ENCODE peak calls at places on chromosomes 4 and X, in five cellular contexts. M is K562, R is GM12878, Z is HepG2, U is H1. N is an unnamed sample.

GRCh38 chr4:86652332-86652932 is 58.3 kb downstream of the PTPN13 start:
- DNase-seq in Z (no peak), R (no peak), U (no peak), M (no peak), N (no peak)

GRCh38 chr4:87911252-87911774 is 64.2 kb upstream of the SPP1 start:
- DNase-seq in M (no peak), R (no peak), Z (peak; percentile 96), U (no peak), N (no peak)

GRCh38 chr4:138959421-138959820 is 56.2 kb upstream of the NOCT start:
- DNase-seq in R (no peak), M (no peak), Z (no peak), U (peak; percentile 16), N (no peak)

GRCh38 chrX:69389221-69389620 is 114.9 kb upstream of the NALF2 start:
- DNase-seq in M (no peak), R (no peak), Z (no peak), U (no peak), N (no peak)

GRCh38 chrX:130523460-130524394 is 121.9 kb downstream of the RBMX2 start:
- DNase-seq in M (peak; percentile 78), U (peak; percentile 66), R (no peak), Z (no peak), N (no peak)

GRCh38 chrX:21839334-21840198 is at the start of gene MBTPS2:
- DNase-seq in U (peak; percentile 83), R (peak; percentile 46), Z (peak; percentile 69), M (peak; percentile 56), N (peak; percentile 73)

GRCh38 chrX:146707781-146708180 is 101.8 kb upstream of the CXorf51B start:
- DNase-seq in M (no peak), Z (no peak), U (peak; percentile 46), R (no peak), N (no peak)

GRCh38 chrX:119887721-119888425 is 7.8 kb upstream of the AKAP14 start:
- DNase-seq in U (peak; percentile 82), R (no peak), Z (peak; percentile 54), M (peak; percentile 71), N (peak; percentile 44)

GRCh38 chr4:137572647-137573046 is 40.4 kb upstream of the PCDH18 start:
- DNase-seq in U (no peak), R (no peak), Z (no peak), M (no peak), N (no peak)

GRCh38 chr4:144594471-144594986 is 51.4 kb upstream of the HHIP start:
- DNase-seq in R (no peak), M (no peak), U (no peak), Z (no peak), N (no peak)

GRCh38 chr4:112519689-112520597 is 4.0 kb upstream of the NEUROG2 start:
- DNase-seq in M (no peak), Z (no peak), R (no peak), U (peak; percentile 72), N (no peak)

GRCh38 chr4:6278801-6279197 is 9.1 kb downstream of the WFS1 start:
- DNase-seq in R (peak; percentile 42), M (peak; percentile 34), U (no peak), Z (peak; percentile 73), N (no peak)

GRCh38 chr4:74755486-74755885 is 38.8 kb downstream of the BTC start:
- DNase-seq in R (no peak), Z (no peak), M (no peak), U (no peak), N (no peak)

GRCh38 chrX:21741869-21742701 is 15.8 kb downstream of the SMPX start:
- DNase-seq in M (no peak), Z (no peak), U (no peak), R (no peak), N (no peak)

GRCh38 chr4:88752076-88752463 is 54.4 kb upstream of the NAP1L5 start:
- DNase-seq in R (no peak), Z (no peak), U (no peak), M (no peak), N (no peak)

GRCh38 chr4:40630335-40631021 is 814 bp upstream of the RBM47 start:
- DNase-seq in R (peak; percentile 68), M (no peak), U (peak; percentile 76), Z (no peak), N (peak; percentile 26)

GRCh38 chr4:118801895-118802575 is 33.9 kb downstream of the SEC24D start:
- DNase-seq in M (no peak), U (no peak), R (no peak), Z (no peak), N (no peak)

GRCh38 chr4:56698329-56698728 is 17.2 kb upstream of the HOPX start:
- DNase-seq in Z (no peak), M (no peak), R (no peak), U (no peak), N (no peak)

GRCh38 chr4:71251266-71251665 is 87.6 kb upstream of the SLC4A4 start:
- DNase-seq in Z (no peak), M (no peak), R (no peak), U (no peak), N (no peak)

GRCh38 chr4:51932261-51932660 is 87.9 kb downstream of the LRRC66 start:
- DNase-seq in U (no peak), Z (no peak), M (no peak), R (no peak), N (no peak)

GRCh38 chr4:3328814-3329663 is 36.2 kb downstream of the RGS12 start:
- DNase-seq in R (no peak), M (no peak), U (peak; percentile 38), Z (no peak), N (no peak)

GRCh38 chr4:116885579-116885978 is 199.8 kb downstream of the TRAM1L1 start:
- DNase-seq in Z (no peak), R (no peak), M (no peak), U (no peak), N (no peak)

GRCh38 chr4:48331577-48332340 is 9.6 kb upstream of the SLAIN2 start:
- DNase-seq in R (no peak), M (no peak), U (no peak), Z (no peak), N (no peak)

GRCh38 chr4:3177905-3178304 is 71.1 kb upstream of the MSANTD1 start:
- DNase-seq in U (no peak), Z (no peak), M (no peak), R (no peak), N (no peak)

GRCh38 chr4:109155682-109156243 is 146.7 kb downstream of the COL25A1 start:
- DNase-seq in Z (no peak), R (no peak), U (no peak), M (no peak), N (no peak)

GRCh38 chr4:185036842-185037241 is 18.6 kb downstream of the HELT start:
- DNase-seq in M (no peak), Z (no peak), R (no peak), U (no peak), N (no peak)

GRCh38 chr4:152009046-152009445 is 248.2 kb upstream of the GATB start:
- DNase-seq in R (no peak), M (no peak), Z (no peak), U (no peak), N (no peak)

DNA sequence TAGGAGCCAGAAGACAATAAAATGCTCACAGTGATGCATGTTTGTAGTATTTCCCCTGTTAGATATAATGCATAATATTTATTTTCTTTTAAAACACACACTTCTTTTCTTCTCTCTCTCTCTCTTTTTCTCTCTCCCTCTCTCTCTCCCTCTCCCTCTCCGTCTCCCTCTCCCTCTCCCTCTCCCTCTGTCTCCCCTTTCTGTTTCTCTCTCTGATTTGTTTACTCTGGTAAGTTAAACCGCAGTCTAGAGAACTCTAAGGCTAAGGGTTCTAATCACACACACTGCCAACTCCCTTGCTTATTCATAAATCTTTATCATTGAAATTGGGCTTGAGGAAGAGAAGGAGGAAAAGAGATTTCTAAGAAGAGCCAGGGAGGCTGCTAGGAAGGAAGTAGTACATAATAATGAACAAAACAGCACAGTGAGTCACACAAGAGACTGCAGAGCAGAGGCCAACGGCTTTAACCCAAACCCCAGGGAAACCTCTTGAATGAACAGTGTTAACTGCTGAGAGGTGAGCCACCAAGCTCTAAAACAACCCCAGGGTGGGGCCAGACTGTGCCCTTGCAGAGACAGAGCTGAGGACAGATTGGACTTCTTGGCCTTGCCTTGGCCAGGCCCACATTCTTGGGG is 9.1 kb upstream of the PHOX2B start:
- DNase-seq in U (peak; percentile 52), R (no peak), M (no peak), Z (no peak), N (no peak)
- TF ChIP-seq ATF3 in U (no peak), R (no peak), M (no peak), Z (no peak), N (no peak)

GRCh38 chr4:82905205-82905604 is 4.7 kb downstream of the THAP9 start:
- DNase-seq in Z (no peak), U (no peak), M (no peak), R (peak; percentile 77), N (no peak)
- TF ChIP-seq ZNF274 in Z (no peak), U (no peak), M (no peak), R (no peak), N (no peak)

DNA sequence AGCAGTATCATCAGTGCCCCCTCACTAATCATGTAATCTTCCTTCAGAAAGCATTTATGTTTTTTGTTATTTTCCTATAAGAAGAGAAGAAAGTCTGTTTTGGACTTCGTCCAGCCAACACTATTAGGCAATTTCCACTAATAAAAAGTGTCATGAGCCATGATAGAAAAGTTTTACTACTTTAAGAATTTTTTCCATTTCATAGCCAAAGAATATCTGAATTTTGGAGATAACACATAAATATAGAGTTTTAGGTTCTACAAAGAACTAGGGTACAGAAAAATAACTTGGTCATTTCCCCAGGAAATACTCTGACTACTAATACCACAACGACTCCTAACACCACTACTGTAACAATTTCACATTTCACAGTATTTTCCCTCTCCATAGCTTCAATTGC is 41.8 kb upstream of the VEGFC start:
- DNase-seq in M (no peak), R (no peak), U (no peak), Z (no peak), N (no peak)
- TF ChIP-seq SIN3A in M (no peak), R (no peak), U (no peak), Z (no peak), N (no peak)

DNA sequence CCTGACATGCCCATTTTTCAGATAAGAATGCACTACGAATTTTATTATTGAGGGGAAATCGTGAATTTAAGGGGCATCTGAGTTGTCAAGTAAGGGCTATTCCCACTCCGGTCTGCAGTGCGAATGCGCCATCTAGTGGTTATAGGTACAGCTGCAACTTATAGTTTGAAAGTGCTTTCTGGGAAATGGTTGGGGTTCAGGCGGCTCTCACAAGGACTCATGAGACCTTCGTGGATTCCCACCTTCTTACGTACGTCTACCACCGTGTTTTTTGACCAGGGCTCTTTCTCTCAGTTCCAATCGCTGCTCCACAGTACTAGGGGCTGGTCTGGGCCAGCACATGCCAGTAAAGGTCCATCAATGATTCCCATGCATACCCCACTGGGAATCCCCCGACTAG is 12.3 kb downstream of the MSL3 start:
- DNase-seq in Z (peak; percentile 23), U (no peak), R (peak; percentile 68), M (peak; percentile 64), N (peak; percentile 22)
- TF ChIP-seq ATF3 in Z (no peak), U (no peak), R (no peak), M (no peak), N (no peak)

GRCh38 chrX:4655743-4656142 is 942.3 kb upstream of the PRKX start:
- DNase-seq in M (no peak), R (no peak), U (no peak), Z (no peak), N (no peak)
- TF ChIP-seq ZNF274 in M (no peak), R (no peak), U (no peak), Z (no peak), N (no peak)

GRCh38 chr4:33625762-33626161 is 2618.6 kb downstream of the ARAP2 start:
- DNase-seq in U (no peak), M (no peak), R (no peak), Z (no peak), N (peak; percentile 12)
- TF ChIP-seq SIN3A in U (no peak), M (no peak), R (no peak), Z (no peak), N (no peak)

GRCh38 chrX:140766024-140766611 is 56.6 kb downstream of the LINC00632 start:
- DNase-seq in Z (peak; percentile 27), U (peak; percentile 53), M (peak; percentile 21), R (no peak), N (no peak)
- TF ChIP-seq ATF3 in Z (no peak), U (no peak), M (no peak), R (no peak), N (no peak)